ENCODE peak calls at places on chromosomes 7 and 10, in five cellular contexts. C is CD4-positive, alpha-beta T cell; A is A549; S is testis; M is choroid plexus epithelial cell. L is an unnamed sample.

GRCh38 chr7:138000081-138000701 is 1.7 kb downstream of the CREB3L2 start:
- DNase-seq in C (no peak), A (no peak), S (peak; percentile 57), M (peak; percentile 99), L (no peak)

GRCh38 chr7:45599851-45600706 is 25.9 kb downstream of the ADCY1 start:
- DNase-seq in C (no peak), A (no peak), S (no peak), M (no peak), L (no peak)

GRCh38 chr7:100965723-100966541 is 3.4 kb upstream of the MUC12 start:
- DNase-seq in C (peak; percentile 78), A (peak; percentile 98), S (peak; percentile 87), M (peak; percentile 62), L (peak; percentile 46)

GRCh38 chr7:1561036-1561940 is 5.3 kb upstream of the TMEM184A start:
- DNase-seq in C (no peak), A (no peak), S (no peak), M (no peak), L (no peak)

GRCh38 chr7:42946616-42946928 is 14.4 kb downstream of the MRPL32 start:
- DNase-seq in C (no peak), A (no peak), S (no peak), M (no peak), L (no peak)

GRCh38 chr7:20220824-20221547 is 3.8 kb upstream of the MACC1 start:
- DNase-seq in C (no peak), A (no peak), S (no peak), M (peak; percentile 94), L (no peak)

GRCh38 chr10:124043310-124044142 is 49.9 kb downstream of the CHST15 start:
- DNase-seq in C (no peak), A (no peak), S (no peak), M (peak; percentile 13), L (no peak)

GRCh38 chr7:98135984-98136383 is 29.3 kb downstream of the LMTK2 start:
- DNase-seq in C (no peak), A (no peak), S (no peak), M (no peak), L (no peak)

GRCh38 chr7:74482629-74483401 is 29.1 kb downstream of the GTF2IRD1 start:
- DNase-seq in C (no peak), A (peak; percentile 83), S (no peak), M (peak; percentile 99), L (no peak)

GRCh38 chr10:61024801-61025201 is 80.8 kb upstream of the RHOBTB1 start:
- DNase-seq in C (no peak), A (peak; percentile 31), S (no peak), M (peak; percentile 48), L (no peak)

GRCh38 chr7:12518920-12519681 is 51.4 kb upstream of the SCIN start:
- DNase-seq in C (no peak), A (peak; percentile 20), S (no peak), M (peak; percentile 41), L (no peak)

DNA sequence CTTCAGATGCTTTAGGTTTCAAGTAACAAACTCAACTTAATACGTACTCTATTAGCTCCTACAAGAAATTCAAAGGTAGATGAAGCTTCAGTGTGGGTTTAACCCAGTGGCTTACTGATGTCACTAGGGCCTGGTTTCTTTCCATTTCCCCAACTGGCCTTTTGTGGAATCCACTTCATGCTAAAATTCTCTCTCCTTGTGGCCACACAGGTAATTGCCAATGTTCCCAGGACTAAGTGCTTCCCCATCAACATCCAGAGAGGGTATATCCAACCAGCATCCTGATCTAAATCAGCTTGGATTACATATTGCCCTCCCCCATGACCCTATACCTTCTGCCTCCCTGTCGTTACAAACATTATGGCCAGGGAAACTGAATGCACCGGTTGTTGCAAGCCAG is 10.7 kb downstream of the FBXL13 start:
- DNase-seq in C (no peak), A (peak; percentile 17), S (no peak), M (no peak), L (no peak)
- TF ChIP-seq CTCF in C (no peak), A (no peak), S (no peak), M (peak; percentile 17), L (no peak)

GRCh38 chr7:80916770-80917681 is 1.8 kb downstream of the SEMA3C start:
- DNase-seq in C (no peak), A (peak; percentile 67), S (no peak), M (peak; percentile 80), L (no peak)

GRCh38 chr7:80918406-80918805 is 445 bp downstream of the SEMA3C start:
- DNase-seq in C (no peak), A (no peak), S (peak; percentile 22), M (peak; percentile 55), L (no peak)

GRCh38 chr7:80921130-80921529 is 2.3 kb upstream of the SEMA3C start:
- DNase-seq in C (no peak), A (no peak), S (no peak), M (no peak), L (no peak)

GRCh38 chr7:80922254-80923049 is 3.6 kb upstream of the SEMA3C start:
- DNase-seq in C (no peak), A (no peak), S (no peak), M (no peak), L (no peak)

DNA sequence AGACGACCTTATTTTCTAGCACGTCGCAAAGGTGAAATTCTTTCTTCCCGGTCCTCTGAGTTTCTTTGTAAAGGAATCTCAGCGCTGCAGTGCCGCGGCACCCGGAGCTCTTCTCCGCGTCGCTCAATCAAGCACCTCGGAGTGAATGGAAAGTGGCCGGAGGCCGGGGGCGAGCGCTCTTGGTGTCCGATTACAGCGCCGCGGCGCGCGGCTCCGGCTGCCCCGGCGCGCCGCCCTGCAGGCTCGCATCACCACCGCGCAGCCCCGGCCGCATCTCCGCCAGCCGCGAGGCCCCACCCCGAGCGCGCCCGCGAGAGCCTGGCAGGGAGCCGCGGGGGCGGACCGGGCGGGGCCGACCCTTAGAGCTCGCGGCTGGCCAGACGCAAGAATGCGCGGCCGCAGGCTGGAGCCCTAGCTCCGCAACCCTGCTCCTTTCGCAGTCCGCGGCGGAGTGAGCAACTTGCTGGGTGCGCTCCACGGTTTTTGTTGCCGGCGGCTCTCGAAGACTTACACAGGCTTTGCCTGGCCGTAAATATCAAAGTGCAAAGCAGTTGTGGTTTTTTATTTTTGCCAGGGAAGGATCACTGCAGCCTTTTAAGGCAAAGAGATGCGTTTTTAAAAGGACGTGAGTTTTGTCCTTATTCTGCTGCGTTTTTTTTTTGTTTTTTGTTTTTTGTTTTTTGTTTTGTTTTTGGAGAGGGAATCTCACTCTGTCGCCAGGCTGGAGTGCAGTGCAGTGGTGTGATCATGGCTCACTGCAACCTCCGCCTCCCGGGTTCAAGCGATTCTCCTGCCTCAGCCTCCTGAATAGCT is at the start of gene SEMA3C:
- DNase-seq in C (no peak), A (peak; percentile 70), S (peak; percentile 93), M (peak; percentile 99), L (peak; percentile 59)
- TF ChIP-seq CTCF in C (no peak), A (no peak), S (no peak), M (peak; percentile 28), L (no peak)

GRCh38 chr7:155544485-155544884 is 1.9 kb downstream of the CNPY1 start:
- DNase-seq in C (no peak), A (no peak), S (no peak), M (no peak), L (no peak)
- TF ChIP-seq CTCF in C (no peak), A (no peak), S (no peak), M (no peak), L (no peak)

GRCh38 chr7:114214454-114214853 is 200.2 kb upstream of the FOXP2 start:
- DNase-seq in C (no peak), A (no peak), S (no peak), M (no peak), L (no peak)

GRCh38 chr7:114206688-114207087 is 207.9 kb upstream of the FOXP2 start:
- DNase-seq in C (no peak), A (no peak), S (no peak), M (no peak), L (no peak)

GRCh38 chr7:114212753-114213439 is 201.7 kb upstream of the FOXP2 start:
- DNase-seq in C (no peak), A (no peak), S (no peak), M (no peak), L (no peak)

GRCh38 chr7:114209968-114210367 is 204.6 kb upstream of the FOXP2 start:
- DNase-seq in C (no peak), A (no peak), S (no peak), M (peak; percentile 6), L (no peak)
- TF ChIP-seq CTCF in C (no peak), A (no peak), S (no peak), M (peak; percentile 34), L (no peak)

GRCh38 chr10:33067917-33068316 is 109.9 kb upstream of the ITGB1 start:
- DNase-seq in C (no peak), A (no peak), S (no peak), M (no peak), L (no peak)

GRCh38 chr10:33074443-33074842 is 116.4 kb upstream of the ITGB1 start:
- DNase-seq in C (no peak), A (no peak), S (no peak), M (no peak), L (no peak)

GRCh38 chr10:33070101-33070500 is 112.1 kb upstream of the ITGB1 start:
- DNase-seq in C (no peak), A (no peak), S (no peak), M (no peak), L (no peak)

GRCh38 chr10:33071857-33072256 is 113.8 kb upstream of the ITGB1 start:
- DNase-seq in C (no peak), A (no peak), S (no peak), M (no peak), L (no peak)

DNA sequence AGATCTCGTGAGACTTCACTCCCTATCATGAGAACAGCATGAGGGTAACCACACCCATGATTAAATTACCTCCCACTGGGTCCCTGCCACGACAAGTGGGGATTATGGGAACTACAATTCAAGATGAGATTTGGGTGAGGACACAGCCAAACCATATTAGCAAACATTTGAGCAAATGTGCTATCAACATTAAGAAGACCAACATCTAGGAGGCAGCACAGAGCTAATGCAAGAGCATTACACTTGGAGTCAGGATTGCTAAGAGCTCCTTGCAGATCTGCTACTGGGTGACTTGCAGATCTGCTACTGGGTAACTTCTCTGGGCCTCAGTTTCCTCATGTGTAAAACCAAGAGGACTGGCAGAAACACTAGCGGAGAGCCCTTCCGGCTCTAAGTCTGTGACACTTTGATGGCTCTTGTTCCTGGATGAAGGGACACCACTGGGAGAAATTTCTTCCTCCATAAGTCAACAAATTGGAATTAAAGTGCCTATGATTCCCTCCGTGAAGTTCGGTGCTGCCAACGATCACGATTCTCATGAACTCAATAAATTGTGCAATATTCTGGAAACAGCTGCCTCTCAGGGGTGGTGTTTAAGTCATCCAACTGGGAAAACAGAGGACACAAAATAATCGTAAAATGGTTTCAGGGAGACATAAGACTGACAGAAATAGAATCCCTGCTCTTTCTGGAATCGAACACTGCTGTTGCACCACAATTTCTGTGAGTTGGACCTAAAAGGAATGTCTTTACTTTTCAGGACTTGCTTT is 115.8 kb upstream of the ITGB1 start:
- DNase-seq in C (no peak), A (no peak), S (no peak), M (peak; percentile 23), L (no peak)
- TF ChIP-seq CTCF in C (no peak), A (no peak), S (no peak), M (no peak), L (no peak)

L was measured in omental fat pad.